ENCODE peak calls at places on chromosomes 3 and 15, in nine cellular contexts. O, P, M, R, L, X, W, Y and I are unnamed samples.

GRCh38 chr3:170953229-170953628 is 44.8 kb upstream of the EIF5A2 start:
- DNase-seq in O (no peak), P (no peak), M (no peak), R (no peak), L (no peak), X (no peak), W (no peak), Y (no peak), I (no peak)

GRCh38 chr3:186722457-186722856 is 5.3 kb downstream of the KNG1 start:
- DNase-seq in O (no peak), P (peak; percentile 60), M (no peak), R (no peak), L (no peak), X (no peak), W (no peak), Y (peak; percentile 14), I (peak; percentile 82)

GRCh38 chr15:66014022-66014421 is 144.7 kb downstream of the RAB11A start:
- DNase-seq in O (no peak), P (no peak), M (no peak), R (no peak), L (no peak), X (no peak), W (no peak), Y (no peak), I (no peak)

GRCh38 chr3:134007819-134008218 is 21.9 kb downstream of the SLCO2A1 start:
- DNase-seq in O (no peak), P (no peak), M (no peak), R (no peak), L (no peak), X (no peak), W (no peak), Y (no peak), I (no peak)

GRCh38 chr15:65558336-65558735 is 28.1 kb downstream of the HACD3 start:
- DNase-seq in O (no peak), P (no peak), M (no peak), R (no peak), L (no peak), X (no peak), W (no peak), Y (peak; percentile 64), I (no peak)

GRCh38 chr3:61729235-61729634 is 167.9 kb downstream of the PTPRG start:
- DNase-seq in O (no peak), P (no peak), M (no peak), R (no peak), L (no peak), X (no peak), W (no peak), Y (no peak), I (no peak)

GRCh38 chr3:145983101-145983500 is 177.9 kb downstream of the PLOD2 start:
- DNase-seq in O (no peak), P (no peak), M (no peak), R (no peak), L (no peak), X (no peak), W (no peak), Y (no peak), I (no peak)

GRCh38 chr3:160941885-160942494 is 163.2 kb downstream of the B3GALNT1 start:
- DNase-seq in O (peak; percentile 84), P (peak; percentile 80), M (peak; percentile 16), R (peak; percentile 79), L (peak; percentile 65), X (peak; percentile 41), W (peak; percentile 62), Y (peak; percentile 67), I (peak; percentile 88)

GRCh38 chr3:197499427-197499826 is 56.3 kb downstream of the BDH1 start:
- DNase-seq in O (no peak), P (peak; percentile 79), M (no peak), R (no peak), L (no peak), X (peak; percentile 37), W (no peak), Y (peak; percentile 76), I (no peak)

GRCh38 chr3:143597774-143598652 is 250.3 kb downstream of the SLC9A9 start:
- DNase-seq in O (no peak), P (no peak), M (no peak), R (no peak), L (no peak), X (no peak), W (no peak), Y (no peak), I (no peak)

GRCh38 chr3:81339040-81339845 is 422.2 kb downstream of the GBE1 start:
- DNase-seq in O (peak; percentile 16), P (peak; percentile 32), M (no peak), R (no peak), L (no peak), X (peak; percentile 8), W (no peak), Y (peak; percentile 38), I (no peak)

GRCh38 chr3:111616417-111617105 is 21.4 kb upstream of the ZBED2 start:
- DNase-seq in O (peak; percentile 9), P (peak; percentile 58), M (no peak), R (peak; percentile 53), L (no peak), X (no peak), W (no peak), Y (peak; percentile 52), I (no peak)

DNA sequence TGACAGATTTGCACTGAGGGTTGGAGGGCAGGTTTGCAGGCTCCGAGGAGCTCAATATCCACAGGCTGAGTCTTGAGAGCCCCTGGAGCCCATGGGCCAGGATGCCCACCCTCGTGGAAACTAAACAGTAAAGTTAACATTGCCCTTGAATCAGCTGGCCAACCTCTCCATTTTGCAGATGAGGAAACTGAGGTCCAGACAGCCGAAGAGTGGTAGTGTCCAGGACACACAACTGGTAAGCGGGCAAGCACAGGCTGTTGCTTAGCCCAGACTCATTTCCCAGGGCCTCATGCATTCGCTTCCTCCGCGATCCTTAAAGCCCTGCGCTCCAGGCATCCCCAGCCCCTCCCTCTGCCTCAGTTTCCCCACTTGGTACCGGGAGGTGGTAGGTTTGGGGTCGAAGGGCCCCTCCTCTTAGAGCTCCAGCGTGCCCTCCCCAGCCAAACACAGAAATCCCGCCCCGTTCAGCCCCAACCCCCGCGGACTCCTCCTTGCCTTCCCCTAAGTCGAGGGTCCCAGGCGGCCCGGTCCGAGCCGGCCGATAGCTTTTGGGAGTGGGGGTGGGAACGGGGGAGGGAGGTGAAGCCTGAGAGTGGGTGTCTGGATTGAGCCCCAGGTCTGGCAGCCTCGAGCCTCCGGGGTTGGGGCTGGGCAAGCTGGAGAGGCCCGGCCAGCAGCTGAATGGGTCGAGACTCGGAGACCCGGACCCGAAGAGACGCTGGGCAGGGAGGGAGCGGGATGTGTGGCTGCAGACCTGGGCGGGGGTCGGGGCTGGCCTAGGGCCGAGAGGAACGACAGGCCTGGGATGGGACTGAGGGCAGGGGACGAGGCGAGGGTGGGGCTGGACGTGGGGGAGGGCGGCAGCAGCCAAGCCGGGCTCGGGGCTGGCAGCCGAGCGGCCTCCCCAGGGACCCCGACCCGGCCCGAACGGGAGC is 3.6 kb downstream of the PTH1R start:
- DNase-seq in O (no peak), P (no peak), M (no peak), R (no peak), L (no peak), X (peak; percentile 43), W (no peak), Y (no peak), I (peak; percentile 86)
- H3K27me3 ChIP-seq in O (peaks cover 36% of the 10 kb centered on the region), P (peaks cover 10% of the 10 kb centered on the region), M (no peaks in the 10 kb centered on the region), R (no peaks in the 10 kb centered on the region), L (no peaks in the 10 kb centered on the region), X (peaks cover 46% of the 10 kb centered on the region), W (no peaks in the 10 kb centered on the region), Y (peaks cover 25% of the 10 kb centered on the region), I (peaks cover 58% of the 10 kb centered on the region)

GRCh38 chr15:31211353-31211752 is 109.8 kb upstream of the TRPM1 start:
- DNase-seq in O (no peak), P (no peak), M (no peak), R (no peak), L (no peak), X (no peak), W (no peak), Y (no peak), I (no peak)

GRCh38 chr15:31212956-31213694 is 111.6 kb upstream of the TRPM1 start:
- DNase-seq in O (no peak), P (no peak), M (no peak), R (no peak), L (no peak), X (no peak), W (no peak), Y (no peak), I (no peak)

GRCh38 chr15:31214864-31215489 is 111.7 kb upstream of the KLF13 start:
- DNase-seq in O (peak; percentile 53), P (peak; percentile 33), M (peak; percentile 32), R (no peak), L (peak; percentile 88), X (no peak), W (peak; percentile 86), Y (peak; percentile 85), I (no peak)

GRCh38 chr15:31214158-31214863 is 112.3 kb upstream of the KLF13 start:
- DNase-seq in O (no peak), P (no peak), M (no peak), R (no peak), L (no peak), X (no peak), W (no peak), Y (no peak), I (no peak)

GRCh38 chr15:31212286-31212685 is 110.8 kb upstream of the TRPM1 start:
- DNase-seq in O (no peak), P (no peak), M (no peak), R (no peak), L (no peak), X (no peak), W (no peak), Y (no peak), I (no peak)
- H3K4me1 ChIP-seq in O (peaks cover 28% of the 10 kb centered on the region), P (peaks cover 7% of the 10 kb centered on the region), M (peaks cover 4% of the 10 kb centered on the region), R (peaks cover 17% of the 10 kb centered on the region), L (no peaks in the 10 kb centered on the region), X (peaks cover 18% of the 10 kb centered on the region), W (peaks cover 9% of the 10 kb centered on the region), Y (no peaks in the 10 kb centered on the region), I (no peaks in the 10 kb centered on the region)

GRCh38 chr3:46208167-46208704 is at the start of gene CCR1:
- DNase-seq in O (peak; percentile 65), P (peak; percentile 52), M (peak; percentile 60), R (peak; percentile 54), L (peak; percentile 51), X (no peak), W (peak; percentile 38), Y (peak; percentile 61), I (peak; percentile 85)
- H3K27me3 ChIP-seq in O (no peaks in the 10 kb centered on the region), P (no peaks in the 10 kb centered on the region), M (no peaks in the 10 kb centered on the region), R (no peaks in the 10 kb centered on the region), L (no peaks in the 10 kb centered on the region), X (no peaks in the 10 kb centered on the region), W (no peaks in the 10 kb centered on the region), Y (peaks cover 7% of the 10 kb centered on the region), I (no peaks in the 10 kb centered on the region)

GRCh38 chr3:100580147-100580546 is 29.3 kb upstream of the ADGRG7 start:
- DNase-seq in O (no peak), P (no peak), M (no peak), R (no peak), L (no peak), X (no peak), W (no peak), Y (no peak), I (no peak)

GRCh38 chr3:100577382-100578008 is 31.9 kb upstream of the ADGRG7 start:
- DNase-seq in O (no peak), P (no peak), M (no peak), R (no peak), L (no peak), X (no peak), W (no peak), Y (no peak), I (no peak)

GRCh38 chr3:100581650-100582049 is 27.8 kb upstream of the ADGRG7 start:
- DNase-seq in O (no peak), P (no peak), M (no peak), R (no peak), L (no peak), X (no peak), W (no peak), Y (no peak), I (no peak)

GRCh38 chr3:100575704-100576103 is 33.7 kb upstream of the ADGRG7 start:
- DNase-seq in O (no peak), P (no peak), M (no peak), R (peak; percentile 8), L (no peak), X (no peak), W (no peak), Y (no peak), I (no peak)

GRCh38 chr3:100578646-100579045 is 30.8 kb upstream of the ADGRG7 start:
- DNase-seq in O (no peak), P (peak; percentile 81), M (no peak), R (no peak), L (no peak), X (no peak), W (no peak), Y (no peak), I (no peak)
- H3K4me1 ChIP-seq in O (peaks cover 3% of the 10 kb centered on the region), P (no peaks in the 10 kb centered on the region), M (no peaks in the 10 kb centered on the region), R (no peaks in the 10 kb centered on the region), L (no peaks in the 10 kb centered on the region), X (no peaks in the 10 kb centered on the region), W (no peaks in the 10 kb centered on the region), Y (peaks cover 5% of the 10 kb centered on the region), I (no peaks in the 10 kb centered on the region)